ENCODE peak calls at places on chromosome 7, in ten cellular contexts. A is ovary, W is tibial nerve, J is upper lobe of left lung, E is transverse colon, Z is HepG2, B is stomach, I is K562, D is suprapubic skin, K is A549. L is an unnamed sample.

GRCh38 chr7:148540041-148540738 is 50.4 kb upstream of the C7orf33 start:
- DNase-seq in A (no peak), W (no peak), J (no peak), E (no peak), Z (no peak), B (no peak), I (no peak), D (no peak), K (peak), L (peak)

GRCh38 chr7:48175019-48175418 is 3.8 kb downstream of the ABCA13 start:
- DNase-seq in A (no peak), W (no peak), J (no peak), E (no peak), Z (no peak), B (no peak), I (no peak), D (no peak), K (no peak), L (no peak)

GRCh38 chr7:55249332-55249731 is 115.8 kb upstream of the LANCL2 start:
- DNase-seq in A (no peak), W (no peak), J (peak), E (no peak), Z (no peak), B (no peak), I (no peak), D (no peak), K (no peak), L (no peak)

GRCh38 chr7:116212859-116213258 is 2.5 kb downstream of the TES start:
- DNase-seq in A (no peak), W (no peak), J (no peak), E (no peak), Z (no peak), B (no peak), I (no peak), D (no peak), K (no peak), L (no peak)

GRCh38 chr7:13496971-13497370 is 492.5 kb downstream of the ETV1 start:
- DNase-seq in A (no peak), W (no peak), J (no peak), E (no peak), Z (no peak), B (no peak), I (no peak), D (no peak), K (no peak), L (no peak)

GRCh38 chr7:134421998-134422397 is 36.9 kb downstream of the AKR1B1 start:
- DNase-seq in A (no peak), W (no peak), J (no peak), E (no peak), Z (no peak), B (no peak), I (no peak), D (no peak), K (peak), L (no peak)

GRCh38 chr7:116525913-116526857 is 1.3 kb downstream of the CAV1 start:
- DNase-seq in A (peak), W (peak), J (peak), E (peak), Z (no peak), B (peak), I (peak), D (peak), K (peak), L (peak)

GRCh38 chr7:103988468-103989199 is 824 bp downstream of the RELN start:
- DNase-seq in A (no peak), W (no peak), J (no peak), E (no peak), Z (peak), B (no peak), I (peak), D (no peak), K (peak), L (no peak)

GRCh38 chr7:151790826-151791379 is 86.0 kb downstream of the PRKAG2 start:
- DNase-seq in A (no peak), W (no peak), J (no peak), E (no peak), Z (no peak), B (no peak), I (no peak), D (no peak), K (no peak), L (no peak)

GRCh38 chr7:2032876-2033407 is 199.8 kb downstream of the MAD1L1 start:
- DNase-seq in A (no peak), W (no peak), J (no peak), E (no peak), Z (no peak), B (no peak), I (no peak), D (peak), K (no peak), L (peak)

GRCh38 chr7:149620961-149621360 is 123.4 kb upstream of the ZNF746 start:
- DNase-seq in A (no peak), W (no peak), J (peak), E (peak), Z (no peak), B (no peak), I (no peak), D (peak), K (no peak), L (no peak)

GRCh38 chr7:78315119-78315518 is 516.5 kb downstream of the PHTF2 start:
- DNase-seq in A (no peak), W (no peak), J (no peak), E (no peak), Z (no peak), B (no peak), I (no peak), D (no peak), K (no peak), L (no peak)

GRCh38 chr7:6705959-6706665 is 635 bp downstream of the ZNF12 start:
- DNase-seq in A (peak), W (no peak), J (peak), E (peak), Z (peak), B (peak), I (peak), D (peak), K (peak), L (no peak)

GRCh38 chr7:27171636-27172387 is 2.3 kb downstream of the HOXA10 start:
- DNase-seq in A (no peak), W (peak), J (peak), E (peak), Z (no peak), B (no peak), I (no peak), D (peak), K (no peak), L (peak)

GRCh38 chr7:53600296-53600695 is 564.9 kb downstream of the POM121L12 start:
- DNase-seq in A (no peak), W (no peak), J (no peak), E (no peak), Z (no peak), B (no peak), I (no peak), D (no peak), K (no peak), L (no peak)

GRCh38 chr7:41182782-41183181 is 520.1 kb downstream of the INHBA start:
- DNase-seq in A (no peak), W (no peak), J (no peak), E (no peak), Z (no peak), B (no peak), I (no peak), D (no peak), K (no peak), L (no peak)

GRCh38 chr7:33423646-33424020 is 294.3 kb downstream of the BBS9 start:
- DNase-seq in A (no peak), W (no peak), J (no peak), E (no peak), Z (peak), B (no peak), I (peak), D (no peak), K (peak), L (no peak)

GRCh38 chr7:55464422-55464821 is 99.3 kb downstream of the LANCL2 start:
- DNase-seq in A (no peak), W (no peak), J (no peak), E (no peak), Z (no peak), B (no peak), I (no peak), D (no peak), K (no peak), L (no peak)

GRCh38 chr7:2281556-2281955 is 32.7 kb downstream of the SNX8 start:
- DNase-seq in A (peak), W (no peak), J (no peak), E (no peak), Z (no peak), B (no peak), I (peak), D (no peak), K (no peak), L (peak)

GRCh38 chr7:135761751-135762488 is 13.3 kb upstream of the FAM180A start:
- DNase-seq in A (no peak), W (no peak), J (no peak), E (no peak), Z (no peak), B (no peak), I (no peak), D (no peak), K (no peak), L (no peak)

GRCh38 chr7:100437150-100438100 is 1.1 kb upstream of the PPP1R35 start:
- DNase-seq in A (peak), W (no peak), J (no peak), E (no peak), Z (no peak), B (no peak), I (no peak), D (peak), K (no peak), L (peak)

GRCh38 chr7:24318326-24318725 is 34.3 kb downstream of the NPY start:
- DNase-seq in A (no peak), W (no peak), J (no peak), E (no peak), Z (no peak), B (no peak), I (peak), D (no peak), K (peak), L (no peak)

GRCh38 chr7:110813986-110814385 is 276.9 kb upstream of the LRRN3 start:
- DNase-seq in A (no peak), W (no peak), J (no peak), E (no peak), Z (no peak), B (no peak), I (no peak), D (no peak), K (no peak), L (no peak)

GRCh38 chr7:16564909-16565426 is 38.3 kb downstream of the LRRC72 start:
- DNase-seq in A (no peak), W (no peak), J (no peak), E (no peak), Z (peak), B (no peak), I (peak), D (no peak), K (peak), L (no peak)

GRCh38 chr7:158811461-158811860 is 17.8 kb downstream of the ESYT2 start:
- DNase-seq in A (peak), W (no peak), J (peak), E (no peak), Z (no peak), B (no peak), I (peak), D (no peak), K (peak), L (no peak)
- TF ChIP-seq EP300 in A (no peak), W (peak), J (no peak), E (no peak), Z (no peak), B (no peak), I (no peak), D (no peak), K (no peak), L (no peak)

GRCh38 chr7:37346761-37347160 is 101.9 kb downstream of the ELMO1 start:
- DNase-seq in A (no peak), W (no peak), J (no peak), E (no peak), Z (no peak), B (no peak), I (no peak), D (no peak), K (no peak), L (no peak)

GRCh38 chr7:37341033-37341630 is 107.5 kb downstream of the ELMO1 start:
- DNase-seq in A (no peak), W (no peak), J (no peak), E (no peak), Z (no peak), B (no peak), I (no peak), D (no peak), K (no peak), L (no peak)

GRCh38 chr7:37342665-37343471 is 105.8 kb downstream of the ELMO1 start:
- DNase-seq in A (no peak), W (no peak), J (peak), E (peak), Z (no peak), B (peak), I (peak), D (no peak), K (no peak), L (no peak)

GRCh38 chr7:37342170-37342569 is 106.5 kb downstream of the ELMO1 start:
- DNase-seq in A (no peak), W (no peak), J (no peak), E (no peak), Z (no peak), B (no peak), I (no peak), D (no peak), K (no peak), L (no peak)

DNA sequence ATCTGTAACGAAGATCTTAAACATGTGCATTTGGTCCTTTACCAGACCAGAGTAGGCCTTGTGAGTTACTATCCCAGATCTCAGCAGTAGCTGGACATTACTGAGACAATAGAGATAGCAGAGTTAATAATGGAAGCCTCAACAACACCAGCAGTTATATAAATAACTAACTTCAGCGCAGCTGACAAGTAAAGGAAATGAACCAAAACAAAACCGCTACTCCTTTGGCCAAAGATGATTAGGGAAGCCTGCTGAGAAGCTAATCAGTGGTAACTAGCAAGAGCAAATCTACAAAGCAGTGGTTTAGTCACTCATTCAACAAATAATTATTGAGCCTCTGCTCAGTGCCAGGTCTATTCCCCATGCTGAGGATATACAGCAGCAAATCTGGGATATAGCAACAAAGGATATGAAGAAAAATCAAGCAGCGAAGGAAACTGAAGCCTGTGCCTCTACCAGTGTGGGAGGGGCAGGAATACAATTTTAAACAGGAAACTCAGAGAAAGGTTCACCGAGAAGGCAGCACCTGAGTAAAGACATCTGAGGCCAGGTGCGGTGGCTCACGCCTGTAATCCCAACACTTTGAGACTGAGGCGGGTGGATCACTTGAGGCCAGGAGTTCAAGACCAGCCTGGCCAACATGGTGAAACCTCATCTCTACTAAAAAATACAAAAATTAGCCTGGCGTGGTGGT is 103.6 kb downstream of the ELMO1 start:
- DNase-seq in A (no peak), W (no peak), J (no peak), E (no peak), Z (no peak), B (no peak), I (no peak), D (no peak), K (no peak), L (no peak)
- H3K27ac ChIP-seq in A (no peak), W (no peak), J (peak), E (peak), Z (no peak), B (peak), I (peak), D (peak), K (no peak), L (no peak)

GRCh38 chr7:157987906-157988305 is 599.7 kb downstream of the PTPRN2 start:
- DNase-seq in A (no peak), W (no peak), J (no peak), E (no peak), Z (no peak), B (no peak), I (no peak), D (no peak), K (no peak), L (no peak)
- TF ChIP-seq EP300 in A (no peak), W (no peak), J (no peak), E (no peak), Z (no peak), B (no peak), I (no peak), D (no peak), K (no peak), L (no peak)

DNA sequence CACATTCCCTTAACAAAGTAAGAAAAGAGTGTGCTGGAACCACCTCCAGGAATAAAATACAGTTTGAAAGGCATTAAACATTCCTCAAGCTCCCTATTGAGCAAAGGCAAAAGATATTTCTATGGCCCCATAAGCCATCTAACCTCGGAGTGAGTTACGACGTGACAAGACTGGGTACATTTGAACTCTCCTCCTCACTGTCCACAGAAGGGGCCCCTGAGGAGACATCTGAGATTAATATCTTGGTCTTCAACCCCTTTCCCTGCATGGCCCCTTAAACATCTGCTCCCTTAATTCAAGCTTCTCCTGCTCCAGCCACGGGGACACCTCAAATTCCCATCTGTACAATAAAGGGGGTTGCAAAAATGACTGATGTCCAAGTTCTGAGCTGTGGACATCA is 526 bp downstream of the GIMAP1 start:
- DNase-seq in A (no peak), W (no peak), J (no peak), E (no peak), Z (no peak), B (no peak), I (no peak), D (no peak), K (no peak), L (no peak)
- H3K27ac ChIP-seq in A (no peak), W (peak), J (peak), E (peak), Z (no peak), B (peak), I (no peak), D (peak), K (no peak), L (peak)